ENCODE peak calls at places on chromosomes 16 and 17, in seven cellular contexts. I is IMR-90, P is A549, C is transverse colon, R is heart left ventricle, G is HCT116, O is astrocyte of the cerebellum. H is an unnamed sample.

GRCh38 chr16:54930034-54930938 is at the start of gene IRX5:
- DNase-seq in G (peak), R (peak), O (peak), C (peak), P (peak), I (peak), H (peak)

GRCh38 chr16:29898786-29899515 is 399 bp downstream of the SEZ6L2 start:
- DNase-seq in I (no peak), P (peak), G (no peak), R (no peak), C (peak), O (no peak), H (no peak)

GRCh38 chr17:79476074-79476473 is 134.8 kb downstream of the RBFOX3 start:
- DNase-seq in R (no peak), I (no peak), G (no peak), P (no peak), O (no peak), C (no peak), H (no peak)

GRCh38 chr16:81005644-81006471 is 827 bp downstream of the CMC2 start:
- DNase-seq in O (no peak), C (peak), I (peak), G (peak), R (no peak), P (no peak), H (peak)

GRCh38 chr17:10827898-10828552 is 9.9 kb downstream of the PIRT start:
- DNase-seq in C (no peak), P (no peak), O (no peak), I (no peak), G (no peak), R (no peak), H (no peak)

GRCh38 chr17:43085489-43085888 is 39.7 kb downstream of the BRCA1 start:
- DNase-seq in O (peak), R (no peak), G (peak), C (no peak), P (no peak), I (peak), H (peak)

GRCh38 chr16:27154573-27155521 is 48.5 kb upstream of the KDM8 start:
- DNase-seq in P (peak), C (peak), O (no peak), I (peak), R (peak), G (peak), H (peak)

GRCh38 chr17:61967729-61968128 is 39.9 kb upstream of the INTS2 start:
- DNase-seq in C (no peak), R (no peak), G (no peak), P (no peak), I (peak), O (no peak), H (no peak)

GRCh38 chr17:76278268-76278908 is 13.2 kb downstream of the UBALD2 start:
- DNase-seq in G (no peak), C (no peak), O (no peak), R (no peak), P (no peak), I (no peak), H (no peak)

GRCh38 chr17:72069744-72070143 is 51.1 kb upstream of the SOX9 start:
- DNase-seq in I (no peak), G (no peak), C (no peak), O (no peak), R (no peak), P (no peak), H (no peak)

DNA sequence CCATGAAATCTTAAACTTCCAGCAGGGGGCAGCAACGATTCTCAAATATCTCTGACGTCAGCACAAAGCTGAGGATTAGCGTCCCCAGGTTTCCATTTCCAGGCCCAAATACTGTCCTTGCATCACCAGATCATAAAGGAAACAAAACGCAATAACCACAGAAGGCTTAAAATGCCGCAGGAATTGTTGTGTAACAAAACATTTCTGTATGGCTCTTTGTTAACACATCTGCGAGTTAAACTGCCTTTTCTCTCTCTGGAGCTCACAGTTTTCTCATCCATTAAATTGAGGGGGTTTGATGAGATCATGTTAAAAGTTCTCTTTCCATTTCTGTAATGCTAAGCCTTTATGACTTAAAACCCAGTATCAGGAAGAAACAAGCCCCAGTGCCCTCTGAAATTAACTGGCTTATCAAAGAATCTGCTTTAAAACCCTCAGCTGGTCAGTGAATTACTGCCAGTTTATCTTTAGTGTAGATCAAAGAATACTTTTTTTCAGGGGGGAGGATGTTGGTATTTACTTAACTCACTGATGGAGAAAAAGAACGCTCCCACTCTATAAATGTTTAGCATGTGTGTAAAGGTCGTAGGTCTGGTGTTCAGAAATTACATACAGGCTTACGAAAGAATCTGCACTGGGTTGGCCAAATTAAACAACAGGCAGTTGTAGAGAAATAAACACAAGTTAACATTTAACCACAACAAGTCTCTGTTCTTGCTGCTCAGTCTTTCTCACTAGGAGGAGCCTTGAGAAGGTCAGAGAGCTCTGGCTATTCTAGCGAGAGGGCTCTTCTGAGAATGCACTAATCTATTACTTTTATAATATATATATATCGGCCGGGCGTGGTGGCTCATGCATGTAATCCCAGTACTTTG is 10.6 kb upstream of the TERF2 start:
- DNase-seq in G (peak), O (peak), C (peak), I (peak), R (no peak), P (peak), H (peak)
- H3K4me3 ChIP-seq in G (peak), O (no peak), C (no peak), I (peak), R (no peak), P (peak), H (no peak)

GRCh38 chr17:19718613-19719364 is 2.4 kb upstream of the SLC47A2 start:
- DNase-seq in C (no peak), G (no peak), O (no peak), R (no peak), P (no peak), I (no peak), H (no peak)
- TF ChIP-seq CTCF in C (no peak), G (peak), O (no peak), R (no peak), P (peak), I (no peak), H (no peak)

GRCh38 chr16:56667581-56668571 is at the start of gene MT1G:
- DNase-seq in G (no peak), I (no peak), C (peak), P (no peak), O (no peak), R (peak), H (no peak)
- H3K4me3 ChIP-seq in G (no peak), I (no peak), C (no peak), P (no peak), O (peak), R (no peak), H (no peak)

DNA sequence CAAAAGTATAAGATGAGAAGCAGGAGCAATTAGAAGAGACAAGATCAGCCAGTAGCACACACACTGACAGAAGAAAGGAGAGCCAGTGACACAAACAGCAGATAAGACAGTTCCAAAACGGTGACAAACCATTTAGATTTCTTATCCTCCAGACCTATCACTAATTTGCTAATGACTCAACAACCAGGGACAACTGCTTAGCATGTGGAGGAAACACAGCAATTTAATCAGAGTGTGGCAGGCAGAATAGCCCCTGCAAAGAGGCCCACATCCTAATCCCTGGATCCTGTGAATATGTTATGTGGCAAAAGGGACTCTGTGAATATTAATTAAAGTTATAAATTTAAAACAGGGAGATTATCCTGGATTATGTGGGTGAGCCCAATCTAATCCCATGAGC is 81.1 kb downstream of the CACNG1 start:
- DNase-seq in I (no peak), C (no peak), P (no peak), G (no peak), R (no peak), O (no peak), H (no peak)
- TF ChIP-seq CTCF in I (no peak), C (no peak), P (no peak), G (no peak), R (no peak), O (no peak), H (no peak)

GRCh38 chr17:82358467-82359350 is at the start of gene TEX19:
- DNase-seq in G (no peak), O (no peak), P (peak), C (no peak), R (no peak), I (no peak), H (no peak)

GRCh38 chr17:82356845-82357355 is 2.1 kb upstream of the TEX19 start:
- DNase-seq in P (no peak), I (no peak), R (no peak), C (peak), O (no peak), G (no peak), H (no peak)

GRCh38 chr17:82356028-82356427 is 3.0 kb upstream of the TEX19 start:
- DNase-seq in G (no peak), O (no peak), P (no peak), I (no peak), R (no peak), C (no peak), H (peak)

GRCh38 chr17:82354804-82355308 is 4.2 kb upstream of the TEX19 start:
- DNase-seq in G (no peak), I (no peak), C (no peak), O (no peak), P (no peak), R (no peak), H (no peak)

DNA sequence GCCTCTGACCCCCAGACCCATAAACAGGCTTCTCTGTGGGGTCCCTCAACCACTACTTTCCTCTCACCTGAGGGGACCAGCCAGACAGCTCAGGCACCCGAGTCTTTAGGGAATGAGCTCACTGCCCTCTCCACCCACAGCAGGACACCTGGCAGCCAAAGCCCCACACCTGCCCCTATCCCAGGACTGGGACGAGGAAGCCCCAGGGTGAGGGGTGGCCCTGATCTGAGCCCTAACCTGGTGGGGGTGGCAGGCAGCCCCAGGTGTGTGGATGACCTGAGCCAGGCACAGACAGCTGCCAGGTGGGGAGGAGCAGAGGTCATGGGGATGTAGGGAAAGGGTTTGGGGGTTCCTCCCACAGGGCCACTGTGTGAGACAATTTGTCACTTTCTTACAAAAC is 1.7 kb upstream of the TEX19 start:
- DNase-seq in C (no peak), R (no peak), I (no peak), P (no peak), G (no peak), O (no peak), H (no peak)
- H3K4me3 ChIP-seq in C (no peak), R (no peak), I (no peak), P (no peak), G (no peak), O (no peak), H (no peak)

DNA sequence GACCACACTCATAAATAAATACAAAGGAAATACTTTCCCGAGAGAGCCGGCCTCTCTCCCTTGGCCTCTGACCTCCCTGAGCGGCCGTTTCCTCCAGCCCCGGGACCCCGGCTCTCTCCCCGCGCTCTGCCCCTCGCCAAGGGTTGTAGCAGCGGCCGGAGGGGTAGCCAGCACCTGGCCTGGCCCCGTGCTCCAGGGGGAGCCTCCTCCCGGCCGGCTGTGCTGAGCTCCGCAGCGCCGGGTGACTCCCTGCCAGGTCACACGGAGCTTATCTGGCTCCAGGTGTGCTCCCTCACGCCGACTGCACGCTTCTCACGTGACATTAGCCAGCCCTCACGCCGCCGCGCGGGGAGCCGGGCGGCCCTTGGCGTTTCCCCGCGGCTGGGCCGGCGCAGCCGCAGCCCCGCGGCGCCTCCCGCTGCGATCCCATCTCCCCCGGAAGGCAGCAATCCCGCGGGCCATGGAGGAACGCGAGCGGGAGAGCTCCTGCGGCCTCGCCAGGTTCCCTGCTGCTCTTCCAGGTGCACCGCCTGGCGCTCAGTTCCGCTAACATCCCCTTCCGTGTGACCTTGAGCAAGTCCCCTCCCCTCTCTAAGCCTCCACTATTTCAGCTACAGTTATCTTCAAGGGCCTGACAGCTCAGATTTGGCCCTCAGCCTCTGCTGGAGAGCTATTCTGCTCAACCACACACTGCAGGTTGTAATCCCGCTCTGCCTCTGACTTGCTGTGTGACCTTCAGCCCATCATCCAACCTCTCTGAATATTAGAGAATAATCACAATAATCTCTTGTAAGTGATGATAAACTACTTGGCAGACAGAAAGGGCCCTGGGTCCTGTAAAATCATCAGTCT is 3.5 kb downstream of the MYO18A start:
- DNase-seq in G (no peak), I (peak), O (no peak), C (peak), P (peak), R (peak), H (peak)
- TF ChIP-seq CTCF in G (no peak), I (no peak), O (no peak), C (no peak), P (no peak), R (no peak), H (no peak)

GRCh38 chr16:51981725-51982124 is 565.2 kb downstream of the TOX3 start:
- DNase-seq in R (no peak), C (no peak), G (no peak), I (no peak), P (no peak), O (no peak), H (no peak)
- H3K4me3 ChIP-seq in R (no peak), C (no peak), G (no peak), I (no peak), P (no peak), O (no peak), H (no peak)

GRCh38 chr17:45221997-45222272 is 250 bp downstream of the FMNL1 start:
- DNase-seq in R (no peak), C (no peak), G (no peak), P (no peak), O (no peak), I (no peak), H (no peak)

GRCh38 chr17:45220079-45220478 is 1.6 kb upstream of the FMNL1 start:
- DNase-seq in P (no peak), I (no peak), C (no peak), R (no peak), G (no peak), O (no peak), H (no peak)

GRCh38 chr17:45222273-45222993 is 748 bp downstream of the FMNL1 start:
- DNase-seq in R (no peak), P (no peak), C (no peak), G (no peak), I (no peak), O (no peak), H (no peak)

GRCh38 chr17:45222994-45223540 is 1.4 kb downstream of the FMNL1 start:
- DNase-seq in G (no peak), R (no peak), I (no peak), P (no peak), O (no peak), C (no peak), H (no peak)

DNA sequence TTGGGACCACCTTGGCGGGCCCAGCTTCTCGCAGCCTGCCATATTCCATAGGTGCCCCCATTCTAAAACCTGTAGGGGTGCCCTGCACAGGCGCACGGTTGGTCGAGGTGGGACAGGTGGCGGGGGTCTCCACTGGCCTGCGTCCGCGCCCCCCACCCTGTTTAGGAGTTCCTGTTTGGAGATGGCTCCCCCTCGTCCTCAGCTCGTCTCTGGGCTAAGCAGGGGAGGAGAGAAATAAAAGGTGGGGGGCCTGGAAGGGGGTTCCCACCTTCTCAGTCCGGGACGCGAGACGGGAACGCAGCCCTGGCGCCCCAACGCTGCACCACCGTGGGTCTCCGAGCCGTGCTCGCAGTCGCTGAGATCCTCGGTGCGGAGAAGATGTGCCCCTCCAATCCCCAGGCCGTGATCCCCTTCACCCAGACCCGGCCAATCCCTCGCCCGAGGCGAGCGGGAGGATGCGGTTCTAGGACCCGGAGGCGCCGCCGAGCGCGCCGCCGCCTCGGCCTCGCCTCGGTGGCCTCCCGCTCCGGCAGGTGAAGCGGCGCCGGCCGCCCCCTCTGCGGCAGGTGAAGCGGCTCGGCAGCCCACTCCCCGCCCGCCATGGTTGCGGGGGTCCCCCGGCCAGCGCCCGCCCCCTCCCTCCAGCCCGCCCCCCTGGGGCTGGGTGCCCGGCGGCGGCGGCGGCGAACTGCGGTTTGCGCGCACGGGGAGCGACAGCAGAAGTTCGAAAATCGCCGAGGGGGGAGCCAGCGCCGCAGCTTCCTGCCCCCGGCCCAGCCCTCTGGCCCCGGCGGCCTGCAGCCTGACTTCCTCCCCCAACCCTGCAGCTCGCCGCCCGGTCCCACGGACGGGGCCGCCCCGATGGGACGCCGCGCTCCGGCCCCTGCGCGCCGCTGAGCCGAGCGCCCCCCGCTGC is at the start of gene FMNL1:
- DNase-seq in R (peak), P (no peak), I (no peak), G (no peak), O (no peak), C (peak), H (no peak)
- TF ChIP-seq CTCF in R (no peak), P (peak), I (no peak), G (no peak), O (no peak), C (no peak), H (no peak)

DNA sequence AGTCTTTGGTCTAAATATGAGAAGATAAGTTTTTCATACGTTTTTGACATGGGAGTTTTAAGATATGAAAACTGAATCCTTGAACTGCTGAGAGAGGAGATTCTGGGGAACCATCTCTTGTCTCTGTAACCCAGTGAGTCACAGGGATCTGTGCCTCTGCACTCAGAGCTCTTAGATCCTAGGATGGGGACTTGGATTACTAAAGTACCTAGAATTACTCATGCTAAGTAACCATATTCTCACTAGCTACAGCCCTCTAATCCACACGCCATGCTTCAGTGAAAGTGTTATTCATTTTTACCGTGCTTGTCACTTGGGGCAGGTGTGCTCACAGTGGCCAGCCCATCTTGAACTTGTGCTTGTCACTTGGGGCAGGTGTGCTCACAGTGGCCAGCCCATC is 2.0 kb downstream of the MRM3 start:
- DNase-seq in O (no peak), P (no peak), I (peak), C (no peak), R (no peak), G (no peak), H (no peak)
- H3K4me3 ChIP-seq in O (no peak), P (no peak), I (no peak), C (no peak), R (no peak), G (no peak), H (no peak)

GRCh38 chr16:89945654-89946053 is 2.9 kb upstream of the DEF8 start:
- DNase-seq in I (no peak), P (no peak), O (no peak), R (no peak), C (no peak), G (no peak), H (no peak)
- TF ChIP-seq CTCF in I (no peak), P (no peak), O (no peak), R (no peak), C (no peak), G (no peak), H (no peak)

H was measured in fibroblast of pulmonary artery.